ENCODE peak calls at places on chromosomes 13 and 19, in four cellular contexts. One of them, this sample, is unnamed.

GRCh38 chr19:55146648-55147218 is 2.3 kb downstream of the TNNT1 start:
- DNase-seq in HepG2: peak; percentile 25
- DNase-seq in K562: peak; percentile 92
- DNase-seq in GM12878: no peak
- DNase-seq in this sample: peak; percentile 89

GRCh38 chr13:33123066-33123940 is 107.1 kb downstream of the KL start:
- DNase-seq in HepG2: peak; percentile 32
- DNase-seq in K562: no peak
- DNase-seq in GM12878: no peak
- DNase-seq in this sample: no peak

GRCh38 chr13:33235078-33235477 is 50.5 kb downstream of the STARD13 start:
- DNase-seq in HepG2: peak; percentile 71
- DNase-seq in K562: no peak
- DNase-seq in GM12878: no peak
- DNase-seq in this sample: no peak

GRCh38 chr19:39582442-39582841 is 19.9 kb upstream of the LGALS13 start:
- DNase-seq in HepG2: no peak
- DNase-seq in K562: no peak
- DNase-seq in GM12878: no peak
- DNase-seq in this sample: no peak

GRCh38 chr13:98142427-98143156 is at the start of gene FARP1:
- DNase-seq in HepG2: peak; percentile 62
- DNase-seq in K562: peak; percentile 49
- DNase-seq in GM12878: no peak
- DNase-seq in this sample: peak; percentile 79

GRCh38 chr19:32256341-32256975 is 89.0 kb upstream of the ZNF507 start:
- DNase-seq in HepG2: no peak
- DNase-seq in K562: no peak
- DNase-seq in GM12878: no peak
- DNase-seq in this sample: no peak

GRCh38 chr13:76708138-76708537 is 178.1 kb downstream of the KCTD12 start:
- DNase-seq in HepG2: no peak
- DNase-seq in K562: no peak
- DNase-seq in GM12878: no peak
- DNase-seq in this sample: no peak

GRCh38 chr13:95463516-95463915 is 89.0 kb upstream of the CLDN10 start:
- DNase-seq in HepG2: no peak
- DNase-seq in K562: no peak
- DNase-seq in GM12878: no peak
- DNase-seq in this sample: no peak

GRCh38 chr13:34174671-34175145 is 356.8 kb downstream of the RFC3 start:
- DNase-seq in HepG2: no peak
- DNase-seq in K562: no peak
- DNase-seq in GM12878: no peak
- DNase-seq in this sample: no peak

GRCh38 chr19:11479470-11480080 is 1.3 kb downstream of the ELAVL3 start:
- DNase-seq in HepG2: peak; percentile 41
- DNase-seq in K562: peak; percentile 99
- DNase-seq in GM12878: no peak
- DNase-seq in this sample: peak; percentile 93

GRCh38 chr13:74825170-74825948 is 656.6 kb downstream of the TBC1D4 start:
- DNase-seq in HepG2: no peak
- DNase-seq in K562: no peak
- DNase-seq in GM12878: no peak
- DNase-seq in this sample: no peak
- TF ChIP-seq ETV6 in HepG2: no peak
- TF ChIP-seq ETV6 in K562: no peak
- TF ChIP-seq ETV6 in GM12878: no peak
- TF ChIP-seq ETV6 in this sample: no peak

GRCh38 chr19:49890349-49891311 is 6.1 kb downstream of the IL4I1 start:
- DNase-seq in HepG2: no peak
- DNase-seq in K562: peak; percentile 94
- DNase-seq in GM12878: no peak
- DNase-seq in this sample: peak; percentile 85
- TF ChIP-seq ETV6 in HepG2: no peak
- TF ChIP-seq ETV6 in K562: no peak
- TF ChIP-seq ETV6 in GM12878: no peak
- TF ChIP-seq ETV6 in this sample: no peak

DNA sequence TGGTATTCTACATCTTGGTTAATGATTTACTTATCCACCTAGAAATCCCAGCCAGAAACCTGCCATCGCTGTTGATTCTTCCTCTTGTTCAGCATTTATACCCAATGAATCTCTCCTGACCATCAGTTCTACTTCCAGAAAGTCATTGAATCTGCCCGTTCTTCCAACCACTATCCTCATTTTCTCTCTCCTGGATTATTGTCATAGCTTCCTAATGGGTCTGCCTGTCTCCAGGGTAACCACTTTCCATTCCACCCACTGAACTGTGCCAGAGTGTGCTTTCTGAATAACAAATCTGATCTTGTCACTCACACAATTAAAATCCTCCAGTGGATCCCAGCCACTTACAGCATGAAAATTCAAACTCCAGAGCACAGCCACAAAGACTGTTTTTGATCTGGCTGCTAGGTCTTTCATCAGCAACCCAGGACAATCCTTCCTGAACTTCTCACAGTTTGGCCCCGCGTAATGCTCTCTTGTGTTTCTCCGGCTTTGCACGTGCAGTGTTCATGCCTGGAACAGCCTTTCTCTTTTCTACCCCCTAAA is 330.6 kb downstream of the SPRY2 start:
- DNase-seq in HepG2: no peak
- DNase-seq in K562: no peak
- DNase-seq in GM12878: no peak
- DNase-seq in this sample: no peak
- TF ChIP-seq ETV6 in HepG2: no peak
- TF ChIP-seq ETV6 in K562: no peak
- TF ChIP-seq ETV6 in GM12878: no peak
- TF ChIP-seq ETV6 in this sample: no peak

DNA sequence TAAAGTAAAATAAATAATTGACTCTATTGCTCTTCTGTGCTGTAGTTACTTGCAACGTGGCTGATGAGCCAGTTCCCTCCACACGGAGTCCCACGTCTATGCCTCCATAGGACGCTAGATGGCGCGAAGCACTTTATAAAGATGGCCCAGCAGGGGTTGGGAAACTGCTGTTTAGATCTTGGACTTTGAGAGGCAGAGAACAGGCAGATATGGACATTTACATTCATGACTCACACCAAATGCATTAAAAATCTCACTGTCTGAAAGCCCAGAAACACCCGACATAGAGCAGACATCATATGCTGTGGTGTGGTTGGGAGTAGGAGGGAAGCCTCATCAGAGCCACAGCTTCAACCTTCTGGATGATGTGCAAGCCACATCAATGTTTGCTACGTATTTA is 643.1 kb upstream of the ARGLU1 start:
- DNase-seq in HepG2: peak; percentile 78
- DNase-seq in K562: peak; percentile 40
- DNase-seq in GM12878: no peak
- DNase-seq in this sample: peak; percentile 79
- TF ChIP-seq ETV6 in HepG2: no peak
- TF ChIP-seq ETV6 in K562: no peak
- TF ChIP-seq ETV6 in GM12878: no peak
- TF ChIP-seq ETV6 in this sample: no peak

DNA sequence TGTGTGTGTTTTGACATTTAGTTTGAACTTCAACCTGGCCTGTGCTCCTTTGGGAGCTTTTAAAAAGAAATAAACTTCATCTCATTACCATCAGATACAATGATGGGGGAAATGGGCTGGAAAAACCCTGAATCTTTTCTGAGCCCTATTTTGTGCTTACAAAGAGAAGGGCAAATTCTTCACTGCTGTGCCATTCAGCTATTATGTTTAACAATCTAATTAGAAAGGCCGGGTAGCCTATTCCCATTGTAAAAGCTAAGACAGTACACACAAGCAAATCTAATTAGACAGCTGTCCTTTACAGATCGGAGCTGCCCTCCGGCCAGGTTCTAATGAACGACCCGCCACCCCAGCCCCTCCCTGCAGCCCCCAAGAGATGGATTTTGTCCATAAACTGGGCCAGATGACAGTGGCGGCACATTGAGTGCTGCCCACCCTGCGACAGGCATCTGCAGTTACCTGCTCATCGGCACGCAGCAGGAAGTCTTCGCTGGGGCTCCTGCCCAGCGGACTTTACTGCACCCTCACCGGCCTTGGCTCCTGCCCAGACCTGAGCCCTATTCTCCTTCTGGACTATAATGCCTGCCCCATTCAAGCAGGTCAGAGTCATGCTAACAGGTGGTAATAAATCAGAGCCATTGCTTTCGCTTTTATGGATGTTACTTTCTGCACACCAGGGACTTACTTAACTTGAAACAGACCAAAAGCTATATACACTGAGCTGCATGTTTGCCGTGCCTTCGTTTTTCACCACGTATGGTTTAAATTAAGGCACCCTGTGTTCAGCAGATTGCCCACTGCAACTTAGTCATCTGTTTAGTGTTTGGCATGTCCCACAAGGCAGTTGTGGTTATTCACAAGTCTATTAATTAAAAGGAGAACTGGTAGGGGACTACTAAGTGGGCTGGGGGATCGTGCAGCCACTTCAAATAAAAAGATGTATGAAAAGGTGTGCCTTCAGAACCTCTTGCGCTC is 549.6 kb downstream of the FGF9 start:
- DNase-seq in HepG2: no peak
- DNase-seq in K562: no peak
- DNase-seq in GM12878: no peak
- DNase-seq in this sample: no peak
- TF ChIP-seq ETV6 in HepG2: no peak
- TF ChIP-seq ETV6 in K562: no peak
- TF ChIP-seq ETV6 in GM12878: no peak
- TF ChIP-seq ETV6 in this sample: no peak

DNA sequence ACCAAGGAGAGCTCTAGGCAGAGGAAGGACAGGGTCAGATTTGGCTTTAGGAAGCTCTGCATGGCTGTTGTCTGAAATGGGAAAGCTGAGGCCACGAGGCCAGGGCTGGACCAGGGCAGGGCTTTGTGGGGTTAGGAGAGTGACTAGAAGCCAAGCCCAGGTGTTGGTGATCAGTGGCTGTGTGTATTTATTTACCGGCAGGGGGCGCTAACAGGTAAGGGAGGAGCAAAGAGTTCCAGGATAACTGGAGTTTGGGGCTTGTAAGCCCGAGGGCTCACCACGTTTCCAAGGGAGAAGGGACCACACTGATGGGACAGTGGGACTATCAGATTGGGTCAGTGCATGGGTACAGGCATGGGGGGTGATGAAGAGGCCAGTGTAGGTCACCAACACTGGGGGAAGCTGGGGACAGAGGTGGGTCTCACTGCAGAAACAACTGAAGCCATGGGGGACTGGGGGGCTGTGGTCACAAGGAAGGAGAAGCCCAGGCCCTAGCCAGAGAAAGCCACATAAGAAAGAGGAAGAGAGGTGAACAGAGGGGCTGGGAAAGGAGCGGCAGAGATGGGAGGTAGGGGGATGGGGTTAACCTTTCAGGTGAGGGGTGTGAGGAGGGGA is 3.9 kb downstream of the TMEM147 start:
- DNase-seq in HepG2: peak; percentile 76
- DNase-seq in K562: peak; percentile 79
- DNase-seq in GM12878: no peak
- DNase-seq in this sample: peak; percentile 69
- TF ChIP-seq ETV6 in HepG2: no peak
- TF ChIP-seq ETV6 in K562: no peak
- TF ChIP-seq ETV6 in GM12878: no peak
- TF ChIP-seq ETV6 in this sample: no peak

DNA sequence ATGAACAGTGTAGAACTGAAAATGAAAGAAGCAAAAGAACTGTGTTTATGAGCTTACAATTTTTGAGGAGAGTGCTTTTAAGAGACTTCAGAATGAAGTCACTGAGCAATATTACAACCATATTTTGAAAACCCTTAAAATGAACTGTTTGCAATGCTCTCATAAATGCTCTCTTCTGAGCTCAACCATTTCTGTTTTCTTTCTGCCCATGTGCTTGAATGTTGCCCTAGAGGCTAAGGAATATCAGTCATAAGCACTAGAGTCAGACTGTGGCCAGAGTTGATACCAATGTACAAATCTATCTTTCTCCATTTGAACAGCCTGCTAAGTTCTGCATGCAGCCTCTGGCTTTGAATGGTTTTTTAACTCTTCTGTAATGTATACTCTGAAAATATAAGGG is 1092.8 kb downstream of the PCDH9 start:
- DNase-seq in HepG2: no peak
- DNase-seq in K562: no peak
- DNase-seq in GM12878: no peak
- DNase-seq in this sample: no peak
- TF ChIP-seq ETV6 in HepG2: no peak
- TF ChIP-seq ETV6 in K562: no peak
- TF ChIP-seq ETV6 in GM12878: no peak
- TF ChIP-seq ETV6 in this sample: no peak

GRCh38 chr19:51473009-51473707 is 5.2 kb upstream of the CEACAM18 start:
- DNase-seq in HepG2: peak; percentile 56
- DNase-seq in K562: peak; percentile 81
- DNase-seq in GM12878: peak; percentile 15
- DNase-seq in this sample: peak; percentile 87
- TF ChIP-seq ETV6 in HepG2: no peak
- TF ChIP-seq ETV6 in K562: no peak
- TF ChIP-seq ETV6 in GM12878: no peak
- TF ChIP-seq ETV6 in this sample: no peak

GRCh38 chr19:19115954-19116353 is 22.3 kb downstream of the TMEM161A start:
- DNase-seq in HepG2: peak; percentile 45
- DNase-seq in K562: peak; percentile 68
- DNase-seq in GM12878: no peak
- DNase-seq in this sample: peak; percentile 88
- TF ChIP-seq ETV6 in HepG2: no peak
- TF ChIP-seq ETV6 in K562: no peak
- TF ChIP-seq ETV6 in GM12878: no peak
- TF ChIP-seq ETV6 in this sample: no peak

GRCh38 chr13:106117035-106117434 is 418.4 kb downstream of the EFNB2 start:
- DNase-seq in HepG2: no peak
- DNase-seq in K562: no peak
- DNase-seq in GM12878: no peak
- DNase-seq in this sample: no peak
- TF ChIP-seq ETV6 in HepG2: no peak
- TF ChIP-seq ETV6 in K562: no peak
- TF ChIP-seq ETV6 in GM12878: no peak
- TF ChIP-seq ETV6 in this sample: no peak